ENCODE peak calls at places on chromosomes 7 and 10, in nine cellular contexts. G, S, K, O, M, W, Y, X and V are unnamed samples.

GRCh38 chr7:36723951-36724664 is at the start of gene AOAH:
- DNase-seq in M (no peak), S (peak), O (peak), K (no peak), Y (no peak), X (no peak), G (peak), W (no peak), V (no peak)

GRCh38 chr10:62728479-62728878 is 76.0 kb upstream of the ADO start:
- DNase-seq in K (no peak), S (peak), O (no peak), Y (no peak), X (no peak), G (no peak), M (no peak), W (no peak), V (no peak)

GRCh38 chr10:112333452-112333851 is 40.5 kb upstream of the ACSL5 start:
- DNase-seq in S (no peak), K (no peak), O (no peak), G (no peak), X (no peak), M (no peak), W (no peak), Y (no peak), V (no peak)

GRCh38 chr10:79424221-79425073 is 21.0 kb downstream of the ZCCHC24 start:
- DNase-seq in M (no peak), W (peak), O (peak), K (no peak), G (no peak), S (no peak), Y (peak), X (peak), V (no peak)

GRCh38 chr7:113331155-113331898 is 213.0 kb upstream of the SMIM30 start:
- DNase-seq in G (no peak), M (no peak), K (peak), X (no peak), O (no peak), Y (no peak), S (no peak), W (no peak), V (no peak)

GRCh38 chr10:59387951-59388431 is 25.6 kb upstream of the FAM13C start:
- DNase-seq in X (peak), S (no peak), M (no peak), G (no peak), W (peak), K (no peak), Y (no peak), O (no peak), V (peak)

GRCh38 chr7:135748770-135749169 is at the start of gene FAM180A:
- DNase-seq in M (no peak), O (no peak), Y (no peak), K (no peak), X (no peak), W (peak), S (no peak), G (no peak), V (no peak)

GRCh38 chr7:336810-337566 is 47.0 kb downstream of the FOXL3 start:
- DNase-seq in Y (no peak), W (no peak), M (no peak), O (no peak), X (no peak), S (peak), G (no peak), K (no peak), V (no peak)

GRCh38 chr10:104989880-104990279 is 348.8 kb downstream of the SORCS3 start:
- DNase-seq in O (no peak), Y (peak), K (no peak), M (no peak), X (no peak), S (no peak), W (no peak), G (no peak), V (no peak)

GRCh38 chr7:151592868-151593486 is 73.3 kb upstream of the RHEB start:
- DNase-seq in X (peak), O (no peak), K (no peak), M (peak), Y (no peak), S (no peak), G (no peak), W (peak), V (peak)

GRCh38 chr10:22310928-22311327 is 5.3 kb upstream of the COMMD3 start:
- DNase-seq in W (no peak), O (no peak), M (no peak), S (no peak), K (no peak), X (no peak), G (no peak), Y (no peak), V (no peak)

GRCh38 chr10:126262186-126262838 is 126.0 kb downstream of the ADAM12 start:
- DNase-seq in Y (no peak), K (no peak), G (no peak), O (no peak), X (no peak), S (no peak), W (no peak), M (no peak), V (no peak)

GRCh38 chr7:23680417-23681405 is 712 bp downstream of the FAM221A start:
- DNase-seq in Y (peak), S (peak), K (peak), W (peak), X (peak), O (peak), M (peak), G (no peak), V (peak)

GRCh38 chr10:119517235-119518141 is 25.0 kb downstream of the RGS10 start:
- DNase-seq in Y (no peak), X (peak), G (no peak), S (peak), O (peak), K (no peak), M (no peak), W (peak), V (peak)

GRCh38 chr7:49775949-49776443 is 2.6 kb downstream of the VWC2 start:
- DNase-seq in O (no peak), S (peak), Y (no peak), M (no peak), W (no peak), G (no peak), X (no peak), K (no peak), V (no peak)

GRCh38 chr10:72694476-72695369 is 2.8 kb downstream of the MCU start:
- DNase-seq in Y (peak), G (no peak), X (no peak), W (peak), S (no peak), K (no peak), O (no peak), M (no peak), V (no peak)

GRCh38 chr7:70619130-70619529 is 512.8 kb upstream of the GALNT17 start:
- DNase-seq in X (no peak), S (no peak), O (no peak), W (no peak), Y (peak), G (no peak), K (no peak), M (no peak), V (no peak)

GRCh38 chr7:43583424-43584199 is 704 bp downstream of the STK17A start:
- DNase-seq in W (peak), X (no peak), K (peak), G (peak), Y (peak), O (peak), S (peak), M (peak), V (no peak)

GRCh38 chr7:92835140-92835850 is 1.1 kb downstream of the CDK6 start:
- DNase-seq in O (peak), G (peak), K (peak), M (peak), X (peak), S (peak), Y (peak), W (peak), V (peak)

GRCh38 chr10:18164771-18165361 is 24.6 kb downstream of the CACNB2 start:
- DNase-seq in M (no peak), K (no peak), G (no peak), O (no peak), W (peak), X (peak), S (no peak), Y (no peak), V (peak)

GRCh38 chr7:122618603-122619189 is 80.2 kb downstream of the RNF133 start:
- DNase-seq in G (no peak), K (no peak), W (no peak), O (no peak), X (no peak), M (no peak), Y (no peak), S (no peak), V (no peak)

GRCh38 chr7:129218514-129219036 is 6.3 kb upstream of the AHCYL2 start:
- DNase-seq in K (peak), Y (peak), O (peak), W (peak), G (peak), S (peak), M (peak), X (peak), V (peak)

GRCh38 chr7:96729795-96730194 is 20.1 kb upstream of the SEM1 start:
- DNase-seq in X (no peak), S (no peak), K (no peak), Y (no peak), W (no peak), G (no peak), M (peak), O (no peak), V (no peak)

GRCh38 chr7:30168800-30169584 is 34.2 kb downstream of the MTURN start:
- DNase-seq in M (peak), O (no peak), K (no peak), Y (no peak), X (peak), S (no peak), W (peak), G (no peak), V (peak)

GRCh38 chr7:89757910-89758309 is 396.4 kb upstream of the STEAP1 start:
- DNase-seq in O (no peak), W (no peak), K (no peak), Y (no peak), G (no peak), M (no peak), S (no peak), X (no peak), V (no peak)

GRCh38 chr7:91694221-91694856 is 186.2 kb downstream of the MTERF1 start:
- DNase-seq in S (no peak), Y (no peak), O (no peak), X (no peak), W (peak), M (no peak), G (no peak), K (no peak), V (no peak)

GRCh38 chr7:74542558-74543117 is 88.9 kb downstream of the GTF2IRD1 start:
- DNase-seq in M (peak), G (no peak), Y (peak), S (no peak), O (no peak), W (no peak), K (no peak), X (no peak), V (no peak)

GRCh38 chr7:13044309-13044708 is 356.9 kb downstream of the ARL4A start:
- DNase-seq in X (no peak), Y (no peak), K (no peak), O (no peak), W (no peak), M (no peak), S (no peak), G (no peak), V (no peak)

GRCh38 chr10:6299234-6299633 is 96.5 kb downstream of the PFKFB3 start:
- DNase-seq in K (peak), S (peak), Y (no peak), W (peak), M (peak), G (no peak), X (peak), O (peak), V (no peak)